ENCODE peak calls at places on chromosomes 7 and 10, in nine cellular contexts. A, X, V, Y, C, U, Z, O and L are unnamed samples. For H3K4me1 and H3K36me3, the result is how much of the 10 kb centered on the place peaks cover.

GRCh38 chr7:74220229-74220628 is 10.4 kb downstream of the LAT2 start:
- DNase-seq in O (no peak), C (no peak), Y (no peak), A (no peak), U (no peak), V (no peak), X (no peak), Z (no peak), L (no peak)

GRCh38 chr10:31069411-31069810 is 37.7 kb upstream of the ZNF438 start:
- DNase-seq in V (no peak), Z (no peak), O (no peak), U (no peak), Y (no peak), C (no peak), X (no peak), A (no peak), L (no peak)

GRCh38 chr10:85148693-85149640 is 820.6 kb downstream of the CCSER2 start:
- DNase-seq in C (no peak), A (no peak), Y (no peak), X (no peak), U (no peak), V (no peak), O (no peak), Z (no peak), L (no peak)

GRCh38 chr7:100211342-100211780 is 8.4 kb upstream of the PVRIG start:
- DNase-seq in Z (no peak), O (no peak), X (peak), A (no peak), Y (no peak), U (no peak), C (no peak), V (no peak), L (peak)

GRCh38 chr7:70693300-70693689 is 438.6 kb upstream of the GALNT17 start:
- DNase-seq in O (no peak), U (no peak), X (no peak), A (no peak), Z (no peak), C (peak), Y (no peak), V (no peak), L (no peak)

GRCh38 chr7:157675427-157675930 is 338.7 kb downstream of the DNAJB6 start:
- DNase-seq in A (no peak), Y (peak), O (no peak), C (no peak), U (no peak), X (peak), V (no peak), Z (no peak), L (no peak)

GRCh38 chr10:101323495-101323894 is 30.5 kb upstream of the BTRC start:
- DNase-seq in O (no peak), Z (no peak), A (no peak), U (no peak), X (no peak), Y (no peak), V (no peak), C (no peak), L (no peak)

GRCh38 chr7:7653568-7654187 is 13.1 kb downstream of the UMAD1 start:
- DNase-seq in Z (no peak), X (no peak), O (no peak), A (peak), C (no peak), V (no peak), U (no peak), Y (no peak), L (no peak)

GRCh38 chr10:73553726-73554125 is 37.4 kb downstream of the USP54 start:
- DNase-seq in O (no peak), C (no peak), U (peak), Z (no peak), V (no peak), X (no peak), Y (no peak), A (no peak), L (no peak)

GRCh38 chr10:72087392-72087968 is 871 bp downstream of the SPOCK2 start:
- DNase-seq in O (no peak), Z (peak), U (no peak), X (peak), A (no peak), V (no peak), Y (no peak), C (no peak), L (peak)

GRCh38 chr10:92052088-92052487 is 128.5 kb downstream of the BTAF1 start:
- DNase-seq in V (no peak), U (no peak), X (no peak), Y (no peak), A (no peak), O (peak), C (no peak), Z (no peak), L (no peak)

GRCh38 chr7:46747222-46747621 is 826.1 kb upstream of the IGFBP3 start:
- DNase-seq in X (no peak), O (no peak), Z (no peak), C (no peak), Y (no peak), A (peak), U (no peak), V (no peak), L (no peak)

GRCh38 chr10:90148121-90148855 is 446.9 kb downstream of the KIF20B start:
- DNase-seq in C (no peak), X (no peak), A (peak), V (no peak), O (no peak), Y (no peak), Z (no peak), U (peak), L (no peak)

GRCh38 chr7:148093375-148094166 is 497.0 kb upstream of the C7orf33 start:
- DNase-seq in C (no peak), U (no peak), X (no peak), O (no peak), A (no peak), Z (no peak), V (no peak), Y (no peak), L (no peak)

GRCh38 chr7:131692131-131692960 is 135.9 kb upstream of the PODXL start:
- DNase-seq in C (no peak), X (no peak), Y (no peak), O (peak), V (no peak), U (peak), A (peak), Z (peak), L (no peak)

GRCh38 chr7:154324196-154324595 is 272.0 kb downstream of the DPP6 start:
- DNase-seq in C (no peak), U (no peak), O (no peak), X (no peak), A (no peak), Y (no peak), Z (no peak), V (no peak), L (no peak)

DNA sequence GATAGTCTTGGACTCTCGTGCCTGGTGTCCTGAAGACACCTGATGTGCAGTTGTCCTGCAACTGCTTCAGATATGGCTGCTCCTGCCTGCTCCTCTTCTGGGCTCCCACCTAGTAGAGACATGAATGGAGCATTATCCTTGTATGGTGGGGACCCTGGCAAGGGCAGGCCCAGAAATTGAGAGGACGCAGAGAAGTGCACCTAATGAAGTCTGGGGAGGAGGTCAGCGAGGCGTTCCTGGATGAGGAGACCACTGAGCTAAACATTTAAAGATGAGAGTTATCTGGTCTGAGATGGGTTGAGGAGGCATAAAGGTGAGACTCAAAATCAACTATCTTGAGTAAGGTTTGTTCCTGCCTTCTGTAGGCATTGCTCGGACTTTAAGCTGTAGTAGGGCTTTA is 66.3 kb downstream of the WDFY4 start:
- DNase-seq in U (no peak), C (no peak), V (no peak), Y (no peak), A (no peak), Z (no peak), X (no peak), O (no peak), L (no peak)
- H3K4me1 ChIP-seq in U (under half), C (under half), V (under half), Y (under half), A (under half), Z (under half), X (under half), O (under half), L (under half)

DNA sequence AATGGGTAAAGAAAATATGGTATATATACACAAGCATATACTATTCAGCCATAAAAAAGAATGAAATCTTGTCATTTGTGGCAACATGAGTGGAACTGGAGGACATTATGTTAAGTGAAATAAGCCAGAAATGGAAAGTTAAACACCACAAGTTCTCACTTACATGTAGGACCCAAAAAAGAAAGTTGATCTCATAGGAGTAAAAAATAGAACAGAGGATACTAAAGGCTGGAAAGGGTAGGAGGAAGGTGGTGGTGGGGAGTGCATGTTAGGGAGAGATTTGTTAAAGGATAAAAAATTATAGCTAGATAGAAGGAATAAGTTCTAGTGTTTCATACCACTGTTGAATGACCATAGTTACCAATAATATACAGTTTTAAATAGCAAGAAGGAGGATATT is 48.4 kb downstream of the TBC1D12 start:
- DNase-seq in X (no peak), V (no peak), C (no peak), Z (no peak), A (no peak), O (no peak), U (no peak), Y (no peak), L (no peak)
- H3K27ac ChIP-seq in X (no peak), V (no peak), C (no peak), Z (no peak), A (no peak), O (no peak), U (no peak), Y (no peak), L (no peak)

GRCh38 chr10:7364474-7364873 is 46.4 kb downstream of the SFMBT2 start:
- DNase-seq in V (no peak), Y (no peak), C (no peak), U (no peak), Z (no peak), X (no peak), O (no peak), A (no peak), L (no peak)

GRCh38 chr10:7363700-7364099 is 47.1 kb downstream of the SFMBT2 start:
- DNase-seq in C (no peak), U (no peak), V (no peak), X (no peak), A (no peak), O (no peak), Y (no peak), Z (no peak), L (no peak)

GRCh38 chr10:7359954-7360353 is 50.9 kb downstream of the SFMBT2 start:
- DNase-seq in U (no peak), A (no peak), C (no peak), O (no peak), X (no peak), Y (no peak), Z (no peak), V (no peak), L (no peak)

GRCh38 chr10:7362451-7362850 is 48.4 kb downstream of the SFMBT2 start:
- DNase-seq in U (no peak), X (no peak), C (no peak), A (no peak), Z (no peak), Y (no peak), V (no peak), O (no peak), L (no peak)

GRCh38 chr10:7365029-7365750 is 45.6 kb downstream of the SFMBT2 start:
- DNase-seq in C (no peak), V (no peak), A (no peak), O (no peak), Y (no peak), X (no peak), U (no peak), Z (no peak), L (no peak)
- H3K36me3 ChIP-seq in C (under half), V (under half), A (under half), O (under half), Y (under half), X (half or more), U (under half), Z (under half), L (under half)

DNA sequence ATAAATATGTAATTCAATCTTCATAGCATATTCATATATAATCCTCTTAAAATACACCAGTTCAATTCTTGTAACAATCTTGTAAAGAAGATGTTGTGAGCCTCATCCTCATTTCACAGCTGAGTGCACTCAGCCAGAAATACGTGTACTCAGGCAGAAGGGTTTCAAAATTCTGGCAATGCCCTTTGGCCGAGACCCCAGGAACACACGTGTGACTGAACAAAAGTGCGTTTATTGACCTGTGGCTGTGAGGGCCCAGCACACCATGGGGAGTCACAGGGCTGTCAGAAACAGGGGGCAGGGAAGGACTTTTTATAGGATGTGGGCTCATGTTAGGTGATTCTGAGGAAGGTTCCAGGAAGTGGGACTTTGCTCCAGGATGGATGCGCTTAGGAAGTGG is 21.5 kb downstream of the GIMAP8 start:
- DNase-seq in V (no peak), Z (no peak), U (no peak), A (no peak), C (no peak), Y (no peak), X (no peak), O (no peak), L (no peak)
- H3K4me1 ChIP-seq in V (under half), Z (under half), U (under half), A (under half), C (under half), Y (under half), X (half or more), O (under half), L (half or more)